ENCODE peak calls at places on chromosome 18, in five cellular contexts. O is A549, Z is stomach, R is heart left ventricle, A is Panc1. U is an unnamed sample.

GRCh38 chr18:58669731-58670379 is 1.4 kb upstream of the MALT1 start:
- DNase-seq in R (no peak), A (peak; percentile 74), O (peak; percentile 66), Z (no peak), U (peak; percentile 25)

GRCh38 chr18:74190086-74190485 is 41.8 kb downstream of the TIMM21 start:
- DNase-seq in R (no peak), A (no peak), Z (no peak), O (no peak), U (peak; percentile 46)

GRCh38 chr18:27762054-27762453 is 414.9 kb downstream of the CDH2 start:
- DNase-seq in Z (no peak), O (no peak), A (no peak), R (no peak), U (no peak)

GRCh38 chr18:25230658-25231326 is 121.2 kb downstream of the ZNF521 start:
- DNase-seq in R (peak; percentile 82), O (peak; percentile 0), Z (peak; percentile 60), A (no peak), U (peak; percentile 93)

GRCh38 chr18:56083097-56083865 is 495.3 kb upstream of the TCF4 start:
- DNase-seq in R (peak; percentile 76), A (no peak), O (no peak), Z (no peak), U (no peak)

GRCh38 chr18:26051845-26052244 is 38.6 kb downstream of the SS18 start:
- DNase-seq in R (no peak), A (no peak), O (no peak), Z (no peak), U (no peak)

GRCh38 chr18:8890957-8891464 is 185.7 kb downstream of the MTCL1 start:
- DNase-seq in O (peak; percentile 92), A (peak; percentile 66), R (no peak), Z (no peak), U (peak; percentile 94)

GRCh38 chr18:42436366-42436765 is 481.3 kb downstream of the PIK3C3 start:
- DNase-seq in Z (no peak), R (no peak), A (no peak), O (no peak), U (no peak)

GRCh38 chr18:54444309-54444914 is 86.7 kb downstream of the C18orf54 start:
- DNase-seq in O (peak; percentile 57), Z (peak; percentile 49), A (peak; percentile 41), R (peak; percentile 25), U (peak; percentile 45)

GRCh38 chr18:741931-742512 is 29.6 kb upstream of the ENOSF1 start:
- DNase-seq in A (peak; percentile 18), R (no peak), Z (no peak), O (peak; percentile 47), U (peak; percentile 57)

GRCh38 chr18:809985-810642 is 1.9 kb downstream of the YES1 start:
- DNase-seq in Z (no peak), R (no peak), O (no peak), A (no peak), U (no peak)

GRCh38 chr18:54181856-54182612 is 42.4 kb downstream of the MBD2 start:
- DNase-seq in O (no peak), Z (no peak), R (no peak), A (no peak), U (no peak)

GRCh38 chr18:48709371-48709770 is 170.5 kb downstream of the CTIF start:
- DNase-seq in Z (no peak), O (no peak), A (no peak), R (no peak), U (no peak)

GRCh38 chr18:79290876-79291275 is 104.9 kb upstream of the NFATC1 start:
- DNase-seq in A (no peak), Z (no peak), O (no peak), R (no peak), U (no peak)

GRCh38 chr18:79299711-79300110 is 96.0 kb upstream of the NFATC1 start:
- DNase-seq in Z (no peak), R (no peak), O (no peak), A (no peak), U (no peak)

DNA sequence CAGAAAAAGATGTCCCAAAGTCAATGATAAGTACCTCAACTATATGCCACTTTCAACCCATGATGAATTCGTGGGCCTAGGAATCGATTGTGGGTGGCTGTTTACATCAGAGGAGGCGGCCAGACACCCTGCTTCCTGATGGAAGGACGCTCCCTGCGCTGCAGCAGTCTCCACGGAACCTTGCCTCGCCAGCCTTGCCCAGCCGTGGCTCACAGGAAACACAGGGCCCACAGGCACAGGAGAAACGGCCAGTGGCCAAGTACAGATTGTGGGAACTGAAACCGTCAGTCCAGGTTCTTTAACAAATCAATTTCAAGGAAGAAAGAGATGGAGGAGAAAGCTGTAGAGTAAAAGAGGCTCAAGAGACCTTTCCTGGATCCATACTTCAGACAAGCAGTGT is 101.5 kb upstream of the NFATC1 start:
- DNase-seq in O (no peak), A (no peak), Z (no peak), R (no peak), U (no peak)
- TF ChIP-seq CTCF in O (no peak), A (no peak), Z (no peak), R (no peak), U (no peak)

GRCh38 chr18:61637905-61638304 is 254.9 kb downstream of the RNF152 start:
- DNase-seq in Z (peak; percentile 72), O (no peak), R (no peak), A (no peak), U (no peak)

GRCh38 chr18:61639886-61640285 is 252.9 kb downstream of the RNF152 start:
- DNase-seq in R (no peak), A (no peak), O (no peak), Z (no peak), U (no peak)

GRCh38 chr18:61635901-61636528 is 256.8 kb downstream of the RNF152 start:
- DNase-seq in A (no peak), R (peak; percentile 35), O (peak; percentile 16), Z (peak; percentile 86), U (peak; percentile 52)

GRCh38 chr18:61637319-61637718 is 255.5 kb downstream of the RNF152 start:
- DNase-seq in A (no peak), R (no peak), O (no peak), Z (peak; percentile 83), U (no peak)
- TF ChIP-seq CTCF in A (no peak), R (no peak), O (no peak), Z (no peak), U (no peak)

DNA sequence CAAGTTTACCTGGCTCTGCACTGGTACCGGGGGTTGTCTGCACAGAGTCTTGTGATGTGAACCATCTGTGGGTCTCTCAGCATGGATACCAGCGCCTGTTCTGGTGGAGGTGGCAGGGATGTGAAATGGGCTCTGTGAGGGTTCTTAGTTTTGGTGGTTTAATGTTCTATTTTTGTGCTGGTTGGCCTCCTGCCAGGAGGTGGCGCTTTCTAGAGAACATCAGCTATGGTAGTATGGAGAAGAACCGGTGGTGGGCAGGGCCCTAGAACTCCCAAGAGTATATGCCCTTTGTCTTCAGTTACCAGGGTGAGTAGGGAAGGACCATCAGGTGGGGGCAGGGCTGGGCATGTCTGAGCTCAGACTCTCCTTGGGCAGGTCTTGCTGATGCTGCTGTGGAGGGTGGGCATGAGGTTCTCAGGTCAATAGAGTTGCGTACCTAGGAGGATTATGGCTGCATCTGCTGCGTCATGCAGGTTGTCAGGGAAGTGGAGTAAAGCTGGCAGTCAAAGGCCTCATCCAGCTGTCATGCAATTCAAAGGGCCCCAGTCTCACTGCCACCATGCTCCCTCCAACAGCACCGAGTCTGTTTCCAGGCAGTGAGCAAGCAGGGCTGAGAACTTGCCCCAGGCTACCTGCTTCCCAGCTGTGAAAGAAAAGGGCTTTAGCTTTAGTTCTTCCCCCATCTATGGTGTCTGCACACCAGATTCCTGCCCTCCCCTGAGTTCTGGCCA is 278.0 kb downstream of the METTL4 start:
- DNase-seq in R (no peak), O (peak; percentile 3), Z (no peak), A (no peak), U (no peak)
- TF ChIP-seq CTCF in R (no peak), O (no peak), Z (no peak), A (no peak), U (no peak)

GRCh38 chr18:59996370-59996966 is 96.7 kb downstream of the PMAIP1 start:
- DNase-seq in R (no peak), O (peak; percentile 58), A (peak; percentile 41), Z (peak; percentile 41), U (peak; percentile 64)

GRCh38 chr18:59993560-59993959 is 93.8 kb downstream of the PMAIP1 start:
- DNase-seq in R (no peak), Z (no peak), A (no peak), O (no peak), U (no peak)

GRCh38 chr18:59990121-59990818 is 90.5 kb downstream of the PMAIP1 start:
- DNase-seq in R (no peak), Z (no peak), O (no peak), A (no peak), U (no peak)

GRCh38 chr18:59994357-59994756 is 94.6 kb downstream of the PMAIP1 start:
- DNase-seq in R (no peak), O (peak; percentile 11), A (no peak), Z (no peak), U (no peak)
- TF ChIP-seq CTCF in R (no peak), O (peak; percentile 7), A (no peak), Z (no peak), U (peak; percentile 36)

U was measured in AG10803.